ENCODE peak calls at places on chromosomes 5 and 9, in five cellular contexts. O is A549, B is HEK293T, S is GM12878, E is K562. N is an unnamed sample.

GRCh38 chr5:169413416-169413815 is 112.5 kb upstream of the SLIT3 start:
- DNase-seq in O (no peak), S (no peak), E (no peak), B (no peak), N (no peak)

GRCh38 chr5:443239-444151 is 519 bp downstream of the EXOC3 start:
- DNase-seq in B (peak), S (no peak), O (peak), E (peak), N (no peak)

GRCh38 chr5:159034083-159034824 is 65.5 kb downstream of the EBF1 start:
- DNase-seq in O (no peak), E (no peak), B (no peak), S (no peak), N (no peak)

GRCh38 chr5:31097851-31098250 is 95.6 kb upstream of the CDH6 start:
- DNase-seq in E (no peak), O (no peak), S (no peak), B (no peak), N (no peak)

GRCh38 chr9:95769473-95769872 is 106.0 kb upstream of the ERCC6L2 start:
- DNase-seq in O (no peak), S (no peak), E (no peak), B (no peak), N (no peak)

GRCh38 chr9:94127806-94128205 is 43.5 kb downstream of the PTPDC1 start:
- DNase-seq in O (no peak), E (no peak), B (no peak), S (no peak), N (no peak)

GRCh38 chr5:76472338-76473336 is 69.6 kb downstream of the IQGAP2 start:
- DNase-seq in S (no peak), E (no peak), O (peak), B (no peak), N (no peak)

GRCh38 chr9:133333011-133333410 is 3.0 kb downstream of the SURF6 start:
- DNase-seq in O (no peak), E (no peak), S (no peak), B (no peak), N (no peak)

GRCh38 chr5:43729846-43730478 is 127.0 kb downstream of the NNT start:
- DNase-seq in S (no peak), E (no peak), B (no peak), O (peak), N (peak)

GRCh38 chr5:75656311-75657003 is 45.2 kb downstream of the ANKDD1B start:
- DNase-seq in O (no peak), B (peak), S (no peak), E (no peak), N (peak)

GRCh38 chr5:16550316-16550952 is 66.4 kb downstream of the RETREG1 start:
- DNase-seq in S (no peak), O (peak), E (peak), B (peak), N (peak)

GRCh38 chr5:16548115-16548514 is 68.7 kb downstream of the RETREG1 start:
- DNase-seq in E (no peak), B (no peak), O (no peak), S (no peak), N (no peak)

GRCh38 chr5:16548812-16549211 is 68.0 kb downstream of the RETREG1 start:
- DNase-seq in O (no peak), B (no peak), S (no peak), E (no peak), N (no peak)

GRCh38 chr5:16551628-16552027 is 65.2 kb downstream of the RETREG1 start:
- DNase-seq in S (no peak), O (no peak), E (no peak), B (no peak), N (no peak)

GRCh38 chr5:16549491-16550233 is 67.1 kb downstream of the RETREG1 start:
- DNase-seq in B (no peak), O (no peak), E (no peak), S (no peak), N (no peak)
- TF ChIP-seq BHLHE40 in B (no peak), O (no peak), E (no peak), S (no peak), N (no peak)

GRCh38 chr9:114226289-114227055 is 71.1 kb downstream of the COL27A1 start:
- DNase-seq in O (no peak), S (no peak), B (no peak), E (no peak), N (no peak)

GRCh38 chr9:114224247-114224610 is 68.9 kb downstream of the COL27A1 start:
- DNase-seq in S (no peak), B (no peak), E (no peak), O (peak), N (peak)

GRCh38 chr9:114221706-114222465 is 66.5 kb downstream of the COL27A1 start:
- DNase-seq in E (no peak), O (no peak), B (no peak), S (no peak), N (peak)

GRCh38 chr9:114225534-114226288 is 70.4 kb downstream of the COL27A1 start:
- DNase-seq in B (no peak), S (no peak), O (no peak), E (no peak), N (peak)

GRCh38 chr9:114223564-114224246 is 68.4 kb downstream of the COL27A1 start:
- DNase-seq in O (peak), E (no peak), B (no peak), S (no peak), N (peak)
- TF ChIP-seq BHLHE40 in O (no peak), E (no peak), B (no peak), S (no peak), N (peak)

GRCh38 chr5:143135832-143136551 is 267.5 kb downstream of the NR3C1 start:
- DNase-seq in E (no peak), S (no peak), O (no peak), B (no peak), N (peak)
- TF ChIP-seq BHLHE40 in E (no peak), S (no peak), O (no peak), B (no peak), N (no peak)

GRCh38 chr5:170534177-170534576 is 30.4 kb downstream of the KCNIP1 start:
- DNase-seq in O (no peak), B (no peak), S (no peak), E (no peak), N (no peak)
- TF ChIP-seq BHLHE40 in O (no peak), B (no peak), S (no peak), E (no peak), N (no peak)

N was measured in IMR-90.